ENCODE peak calls at places on chromosomes 13 and 19, in ten cellular contexts. A, C, G, Z, J, U, Q, P, E and V are unnamed samples.
A peak's percentile ranks its signal among the peaks of the same experiment; 100 is the strongest.

GRCh38 chr13:37791699-37792098 is 77.9 kb downstream of the TRPC4 start:
- DNase-seq in A (no peak), C (no peak), G (no peak), Z (no peak), J (no peak), U (no peak), Q (no peak), P (no peak), E (no peak), V (no peak)

GRCh38 chr13:102276479-102276878 is 125.4 kb downstream of the FGF14 start:
- DNase-seq in A (no peak), C (no peak), G (no peak), Z (no peak), J (no peak), U (no peak), Q (no peak), P (no peak), E (no peak), V (no peak)

GRCh38 chr13:110716235-110716505 is 2.7 kb downstream of the ING1 start:
- DNase-seq in A (no peak), C (no peak), G (no peak), Z (no peak), J (peak; percentile 83), U (peak; percentile 68), Q (no peak), P (peak; percentile 63), E (peak; percentile 51), V (no peak)

GRCh38 chr19:19500975-19501644 is 14.2 kb downstream of the TSSK6 start:
- DNase-seq in A (no peak), C (no peak), G (no peak), Z (no peak), J (no peak), U (no peak), Q (no peak), P (no peak), E (no peak), V (no peak)

GRCh38 chr19:18044825-18045304 is 36.9 kb downstream of the ARRDC2 start:
- DNase-seq in A (peak; percentile 37), C (peak; percentile 75), G (no peak), Z (peak; percentile 72), J (peak; percentile 85), U (peak; percentile 91), Q (peak; percentile 66), P (peak; percentile 86), E (peak; percentile 86), V (peak; percentile 78)

GRCh38 chr19:33089061-33089460 is 8.1 kb downstream of the GPATCH1 start:
- DNase-seq in A (no peak), C (no peak), G (no peak), Z (no peak), J (no peak), U (no peak), Q (no peak), P (no peak), E (no peak), V (no peak)

GRCh38 chr19:54464044-54464623 is 556 bp upstream of the LENG9 start:
- DNase-seq in A (no peak), C (peak; percentile 99), G (peak; percentile 85), Z (peak; percentile 77), J (peak; percentile 86), U (peak; percentile 92), Q (peak; percentile 82), P (peak; percentile 96), E (peak; percentile 99), V (peak; percentile 86)

GRCh38 chr19:55333870-55334269 is 5.8 kb upstream of the KMT5C start:
- DNase-seq in A (no peak), C (peak; percentile 45), G (no peak), Z (no peak), J (no peak), U (no peak), Q (no peak), P (no peak), E (peak; percentile 60), V (no peak)

GRCh38 chr13:22017226-22017625 is 346.4 kb downstream of the FGF9 start:
- DNase-seq in A (no peak), C (no peak), G (no peak), Z (no peak), J (no peak), U (no peak), Q (no peak), P (no peak), E (no peak), V (peak; percentile 4)

GRCh38 chr13:48656621-48657020 is 2.9 kb downstream of the CYSLTR2 start:
- DNase-seq in A (no peak), C (no peak), G (no peak), Z (no peak), J (no peak), U (no peak), Q (no peak), P (no peak), E (no peak), V (no peak)

GRCh38 chr13:100394005-100394695 is 194.4 kb downstream of the GGACT start:
- DNase-seq in A (no peak), C (no peak), G (no peak), Z (no peak), J (no peak), U (no peak), Q (no peak), P (no peak), E (no peak), V (no peak)

GRCh38 chr19:17577698-17578097 is 22.2 kb downstream of the COLGALT1 start:
- DNase-seq in A (no peak), C (no peak), G (no peak), Z (no peak), J (no peak), U (no peak), Q (no peak), P (no peak), E (no peak), V (no peak)

GRCh38 chr19:12166596-12166995 is 3.7 kb downstream of the ZNF136 start:
- DNase-seq in A (no peak), C (no peak), G (no peak), Z (no peak), J (no peak), U (no peak), Q (no peak), P (no peak), E (no peak), V (no peak)

GRCh38 chr19:46922465-46922864 is 61.7 kb downstream of the ARHGAP35 start:
- DNase-seq in A (no peak), C (no peak), G (no peak), Z (no peak), J (no peak), U (no peak), Q (no peak), P (no peak), E (no peak), V (no peak)

GRCh38 chr19:46924874-46925547 is 64.2 kb downstream of the ARHGAP35 start:
- DNase-seq in A (no peak), C (no peak), G (no peak), Z (no peak), J (no peak), U (no peak), Q (no peak), P (no peak), E (no peak), V (no peak)

GRCh38 chr19:46919324-46919723 is 58.5 kb downstream of the ARHGAP35 start:
- DNase-seq in A (no peak), C (no peak), G (no peak), Z (no peak), J (no peak), U (no peak), Q (no peak), P (no peak), E (no peak), V (no peak)

GRCh38 chr19:46916971-46917370 is 56.2 kb downstream of the ARHGAP35 start:
- DNase-seq in A (no peak), C (no peak), G (no peak), Z (no peak), J (no peak), U (no peak), Q (no peak), P (no peak), E (no peak), V (no peak)

GRCh38 chr19:46920341-46920740 is 59.5 kb downstream of the ARHGAP35 start:
- DNase-seq in A (no peak), C (no peak), G (no peak), Z (no peak), J (no peak), U (no peak), Q (no peak), P (no peak), E (no peak), V (no peak)
- H3K27ac ChIP-seq in A (no peak overlapping the region), C (peak overlapping the region; percentile 84), G (no peak overlapping the region), Z (no peak overlapping the region), J (no peak overlapping the region), U (no peak overlapping the region), Q (no peak overlapping the region), P (no peak overlapping the region), E (no peak overlapping the region), V (no peak overlapping the region)

DNA sequence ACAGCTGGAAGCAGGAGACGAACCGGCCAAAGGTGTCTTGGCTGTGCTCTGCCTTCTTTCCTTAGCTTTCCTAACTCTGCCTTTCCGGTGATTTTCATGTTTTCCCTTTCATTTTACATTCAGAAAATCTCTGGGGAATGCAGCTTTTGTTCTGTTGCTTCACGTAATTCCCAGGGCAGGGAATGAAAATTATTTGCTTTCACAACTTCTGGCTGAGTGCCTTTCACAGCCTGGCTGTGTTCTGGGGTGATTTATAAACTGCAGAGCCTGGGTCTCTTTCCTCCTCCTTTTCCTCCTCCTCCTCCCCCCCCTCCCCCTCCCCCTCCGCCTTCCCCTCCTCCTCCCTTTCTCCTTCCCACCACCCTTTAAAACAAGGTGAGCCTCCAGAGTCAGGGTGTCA is 84.3 kb downstream of the RNASEH2B start:
- DNase-seq in A (no peak), C (no peak), G (no peak), Z (no peak), J (peak; percentile 58), U (no peak), Q (no peak), P (no peak), E (no peak), V (no peak)
- H3K27ac ChIP-seq in A (no peak overlapping the region), C (peak overlapping the region; percentile 81), G (no peak overlapping the region), Z (no peak overlapping the region), J (no peak overlapping the region), U (peak overlapping the region; percentile 43), Q (no peak overlapping the region), P (no peak overlapping the region), E (no peak overlapping the region), V (no peak overlapping the region)

DNA sequence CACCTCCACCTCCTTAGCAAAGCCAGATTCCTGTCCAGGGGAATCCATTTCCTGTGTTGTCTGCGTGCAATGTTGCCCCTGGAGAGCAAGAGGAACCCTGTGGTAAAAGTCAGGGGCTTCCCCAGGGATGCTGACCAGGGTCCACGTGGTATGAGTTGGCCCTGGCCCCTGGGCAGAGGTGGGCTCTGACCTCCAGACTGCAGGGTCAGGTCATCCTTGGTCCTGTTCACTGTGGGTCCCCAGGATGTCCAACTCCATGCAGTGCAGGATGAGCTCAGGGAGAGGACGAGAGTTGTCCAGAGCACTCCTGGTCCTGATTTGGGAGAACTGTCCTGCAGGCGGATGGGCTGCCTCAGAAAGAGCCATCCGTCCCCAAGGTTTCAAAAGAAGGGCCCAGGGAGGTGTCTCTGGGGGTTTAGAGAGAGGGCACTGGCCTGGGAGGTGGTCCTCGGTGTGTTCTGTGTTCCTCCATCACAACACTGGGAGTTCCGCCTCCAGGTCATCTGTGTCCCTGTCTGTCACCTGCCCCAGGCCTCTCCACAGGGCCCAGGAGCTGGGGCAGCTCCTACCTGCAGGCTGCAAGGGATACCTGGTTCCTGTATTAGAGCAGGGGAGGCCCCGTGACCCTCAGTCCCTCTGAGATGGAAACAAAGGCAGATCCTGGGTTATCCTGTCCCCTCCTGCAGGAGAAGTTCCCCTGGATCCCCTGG is 1.2 kb upstream of the CEACAM4 start:
- DNase-seq in A (no peak), C (peak; percentile 18), G (no peak), Z (no peak), J (no peak), U (no peak), Q (no peak), P (no peak), E (no peak), V (no peak)
- H3K27ac ChIP-seq in A (no peak overlapping the region), C (no peak overlapping the region), G (no peak overlapping the region), Z (no peak overlapping the region), J (no peak overlapping the region), U (no peak overlapping the region), Q (no peak overlapping the region), P (no peak overlapping the region), E (no peak overlapping the region), V (no peak overlapping the region)

GRCh38 chr19:35703343-35703742 is 1.0 kb upstream of the ZBTB32 start:
- DNase-seq in A (no peak), C (peak; percentile 71), G (no peak), Z (no peak), J (no peak), U (no peak), Q (no peak), P (no peak), E (no peak), V (no peak)
- H3K27ac ChIP-seq in A (no peak overlapping the region), C (no peak overlapping the region), G (no peak overlapping the region), Z (no peak overlapping the region), J (no peak overlapping the region), U (no peak overlapping the region), Q (no peak overlapping the region), P (no peak overlapping the region), E (no peak overlapping the region), V (no peak overlapping the region)